ENCODE peak calls at places on chromosomes 13 and 19, in six cellular contexts. I is CD8-positive, alpha-beta memory T cell; G is GM12892; V is activated CD8-positive, alpha-beta memory T cell treated with anti-CD3 and anti-CD28 coated beads for 48 hours; A is NCI-H2029; Y is activated T-cell treated with anti-CD3 and anti-CD28 coated beads, Interleukin-2, amount 50 U/mL, for 24 hours. Q is an unnamed sample.

GRCh38 chr19:4916292-4917082 is 7.2 kb downstream of the UHRF1 start:
- DNase-seq in I (peak; percentile 71), G (peak; percentile 69), V (no peak), A (no peak), Y (peak; percentile 64), Q (peak; percentile 77)

GRCh38 chr13:73933795-73934194 is 200.4 kb downstream of the KLF12 start:
- DNase-seq in I (no peak), G (no peak), V (no peak), A (no peak), Y (no peak), Q (no peak)

GRCh38 chr13:113949546-113949945 is 24.3 kb downstream of the C13orf46 start:
- DNase-seq in I (no peak), G (no peak), V (no peak), A (no peak), Y (no peak), Q (no peak)

GRCh38 chr19:6048348-6048747 is 62.0 kb downstream of the RFX2 start:
- DNase-seq in I (no peak), G (no peak), V (no peak), A (no peak), Y (no peak), Q (no peak)

GRCh38 chr13:48532146-48532472 is 771 bp downstream of the RCBTB2 start:
- DNase-seq in I (no peak), G (no peak), V (no peak), A (no peak), Y (no peak), Q (no peak)

GRCh38 chr13:41465215-41465907 is 8.0 kb downstream of the RGCC start:
- DNase-seq in I (peak; percentile 89), G (peak; percentile 70), V (peak; percentile 72), A (no peak), Y (peak; percentile 85), Q (peak; percentile 94)

GRCh38 chr13:44818016-44818415 is 171.3 kb downstream of the NUFIP1 start:
- DNase-seq in I (no peak), G (no peak), V (no peak), A (no peak), Y (no peak), Q (no peak)

GRCh38 chr13:93098972-93099371 is 127.6 kb upstream of the GPC6 start:
- DNase-seq in I (no peak), G (no peak), V (no peak), A (no peak), Y (no peak), Q (no peak)

GRCh38 chr13:102983496-102983895 is 82.7 kb downstream of the SLC10A2 start:
- DNase-seq in I (no peak), G (no peak), V (no peak), A (no peak), Y (no peak), Q (no peak)

GRCh38 chr13:72141845-72142470 is 275.0 kb upstream of the DACH1 start:
- DNase-seq in I (no peak), G (no peak), V (no peak), A (no peak), Y (no peak), Q (no peak)

GRCh38 chr13:98143157-98143553 is 261 bp downstream of the FARP1 start:
- DNase-seq in I (no peak), G (no peak), V (no peak), A (no peak), Y (no peak), Q (no peak)

GRCh38 chr19:48868196-48868886 is at the start of gene PLEKHA4:
- DNase-seq in I (no peak), G (no peak), V (no peak), A (no peak), Y (no peak), Q (no peak)

GRCh38 chr13:31980842-31981241 is 50.7 kb upstream of the FRY start:
- DNase-seq in I (no peak), G (no peak), V (no peak), A (no peak), Y (no peak), Q (no peak)

GRCh38 chr19:558770-559439 is 13.5 kb upstream of the BSG start:
- DNase-seq in I (no peak), G (no peak), V (no peak), A (no peak), Y (no peak), Q (no peak)

GRCh38 chr13:106373304-106373988 is 162.0 kb downstream of the EFNB2 start:
- DNase-seq in I (no peak), G (no peak), V (no peak), A (peak; percentile 14), Y (no peak), Q (no peak)